ENCODE peak calls at places on chromosomes 5 and 9, in four cellular contexts. A is IMR-90, R is H1, P is mesendoderm. F is an unnamed sample.

GRCh38 chr5:154190652-154191304 is at the start of gene GALNT10:
- DNase-seq in P (peak; percentile 71), R (no peak), A (peak; percentile 66), F (peak; percentile 61)

GRCh38 chr9:6106576-6107339 is 91.3 kb upstream of the RANBP6 start:
- DNase-seq in P (peak; percentile 78), A (peak; percentile 12), R (peak; percentile 48), F (peak; percentile 57)

GRCh38 chr9:133914483-133915342 is 77.4 kb downstream of the VAV2 start:
- DNase-seq in P (peak; percentile 78), A (no peak), R (no peak), F (peak; percentile 58)

GRCh38 chr5:83721878-83722779 is 1.5 kb upstream of the HAPLN1 start:
- DNase-seq in R (peak; percentile 85), A (peak; percentile 63), P (peak; percentile 93), F (peak; percentile 86)

GRCh38 chr9:114745108-114745848 is 60.6 kb downstream of the TNFSF15 start:
- DNase-seq in P (no peak), R (no peak), A (no peak), F (no peak)

GRCh38 chr9:96176901-96177718 is 124.9 kb downstream of the HSD17B3 start:
- DNase-seq in P (peak; percentile 46), A (no peak), R (no peak), F (peak; percentile 56)

GRCh38 chr9:128552744-128553221 is 396 bp downstream of the SPTAN1 start:
- DNase-seq in A (no peak), R (peak; percentile 68), P (peak; percentile 65), F (peak; percentile 56)

GRCh38 chr9:77544491-77545000 is 103.6 kb downstream of the GNA14 start:
- DNase-seq in R (no peak), A (no peak), P (no peak), F (no peak)

GRCh38 chr9:89815061-89815902 is 210.5 kb downstream of the GADD45G start:
- DNase-seq in P (no peak), R (no peak), A (no peak), F (no peak)

GRCh38 chr9:124000784-124001444 is 10.7 kb upstream of the LHX2 start:
- DNase-seq in P (no peak), R (no peak), A (no peak), F (no peak)

GRCh38 chr5:32201140-32201539 is 27.0 kb upstream of the GOLPH3 start:
- DNase-seq in R (no peak), A (peak; percentile 46), P (no peak), F (no peak)

GRCh38 chr5:151937851-151938250 is 13.2 kb upstream of the GLRA1 start:
- DNase-seq in A (no peak), P (no peak), R (no peak), F (no peak)

GRCh38 chr5:141476132-141476909 is 555 bp downstream of the PCDHGC3 start:
- DNase-seq in R (peak; percentile 75), P (peak; percentile 56), A (peak; percentile 85), F (peak; percentile 59)

GRCh38 chr9:90964101-90965020 is 162.7 kb downstream of the SYK start:
- DNase-seq in R (peak; percentile 48), A (no peak), P (peak; percentile 56), F (peak; percentile 49)

GRCh38 chr5:138709216-138709615 is 44.0 kb upstream of the CTNNA1 start:
- DNase-seq in P (no peak), A (no peak), R (no peak), F (no peak)

GRCh38 chr5:146441896-146442295 is 5.2 kb upstream of the TCERG1 start:
- DNase-seq in P (no peak), A (peak; percentile 36), R (no peak), F (no peak)

GRCh38 chr5:36790847-36791246 is 85.7 kb upstream of the NIPBL start:
- DNase-seq in A (peak; percentile 7), P (no peak), R (no peak), F (no peak)

GRCh38 chr9:82797539-82797938 is 265.4 kb downstream of the RASEF start:
- DNase-seq in P (no peak), A (no peak), R (no peak), F (no peak)

GRCh38 chr5:76615759-76616158 is 7.4 kb downstream of the F2RL2 start:
- DNase-seq in P (no peak), A (peak; percentile 68), R (no peak), F (no peak)

GRCh38 chr5:4879693-4880303 is 260.3 kb upstream of the ADAMTS16 start:
- DNase-seq in A (peak; percentile 47), P (peak; percentile 80), R (peak; percentile 97), F (peak; percentile 81)

GRCh38 chr9:118529210-118529609 is 825.0 kb downstream of the TLR4 start:
- DNase-seq in A (no peak), P (peak; percentile 8), R (no peak), F (no peak)

GRCh38 chr5:177426566-177427210 is at the start of gene GRK6:
- DNase-seq in R (no peak), P (peak; percentile 42), A (no peak), F (no peak)

GRCh38 chr9:112037281-112038016 is 137.6 kb downstream of the SUSD1 start:
- DNase-seq in P (no peak), A (peak; percentile 94), R (no peak), F (no peak)

GRCh38 chr5:36607838-36608783 is 1.7 kb downstream of the SLC1A3 start:
- DNase-seq in R (no peak), A (no peak), P (no peak), F (no peak)

GRCh38 chr5:14189680-14190079 is 46.5 kb downstream of the TRIO start:
- DNase-seq in P (no peak), A (no peak), R (no peak), F (no peak)

GRCh38 chr5:81789033-81789432 is 38.1 kb upstream of the SSBP2 start:
- DNase-seq in A (peak; percentile 73), R (no peak), P (peak; percentile 26), F (no peak)

GRCh38 chr5:59260973-59261372 is 632.6 kb downstream of the PDE4D start:
- DNase-seq in P (no peak), R (no peak), A (no peak), F (no peak)

GRCh38 chr5:139662617-139663016 is 14.5 kb downstream of the CXXC5 start:
- DNase-seq in A (no peak), P (no peak), R (no peak), F (no peak)

GRCh38 chr5:78000191-78000590 is 224.1 kb upstream of the TBCA start:
- DNase-seq in P (no peak), R (no peak), A (no peak), F (no peak)

GRCh38 chr9:115939065-115939765 is 214.4 kb upstream of the PAPPA start:
- DNase-seq in A (peak; percentile 87), P (no peak), R (no peak), F (no peak)

GRCh38 chr9:98455957-98456621 is 200.6 kb upstream of the TBC1D2 start:
- DNase-seq in A (peak; percentile 74), R (no peak), P (no peak), F (no peak)

GRCh38 chr5:104199771-104200170 is 637.2 kb upstream of the NUDT12 start:
- DNase-seq in A (no peak), P (no peak), R (no peak), F (no peak)

GRCh38 chr9:114690308-114690707 is 8.3 kb upstream of the TEX48 start:
- DNase-seq in A (no peak), P (no peak), R (no peak), F (no peak)

GRCh38 chr5:132272341-132273210 is 15.1 kb downstream of the PDLIM4 start:
- DNase-seq in P (peak; percentile 85), R (peak; percentile 97), A (peak; percentile 39), F (peak; percentile 83)

GRCh38 chr5:39443911-39444310 is 19.1 kb upstream of the DAB2 start:
- DNase-seq in A (no peak), R (no peak), P (no peak), F (no peak)

GRCh38 chr5:149062371-149063016 is 368 bp downstream of the SH3TC2 start:
- DNase-seq in R (no peak), A (peak; percentile 88), P (peak; percentile 80), F (no peak)

GRCh38 chr9:98062161-98062560 is 5.6 kb downstream of the NANS start:
- DNase-seq in A (no peak), P (no peak), R (no peak), F (no peak)

GRCh38 chr5:158977642-158978041 is 122.1 kb downstream of the EBF1 start:
- DNase-seq in P (no peak), A (no peak), R (no peak), F (no peak)

GRCh38 chr5:42547894-42548293 is 124.7 kb downstream of the GHR start:
- DNase-seq in R (no peak), A (no peak), P (no peak), F (no peak)

GRCh38 chr5:72692273-72692672 is 124.2 kb upstream of the TNPO1 start:
- DNase-seq in P (peak; percentile 6), R (no peak), A (peak; percentile 30), F (no peak)
- H4K5ac ChIP-seq in P (no peak overlapping the region), R (no peak overlapping the region), A (no peak overlapping the region), F (no peak overlapping the region)

GRCh38 chr5:103075442-103075841 is 44.5 kb downstream of the GIN1 start:
- DNase-seq in P (no peak), A (no peak), R (no peak), F (no peak)

DNA sequence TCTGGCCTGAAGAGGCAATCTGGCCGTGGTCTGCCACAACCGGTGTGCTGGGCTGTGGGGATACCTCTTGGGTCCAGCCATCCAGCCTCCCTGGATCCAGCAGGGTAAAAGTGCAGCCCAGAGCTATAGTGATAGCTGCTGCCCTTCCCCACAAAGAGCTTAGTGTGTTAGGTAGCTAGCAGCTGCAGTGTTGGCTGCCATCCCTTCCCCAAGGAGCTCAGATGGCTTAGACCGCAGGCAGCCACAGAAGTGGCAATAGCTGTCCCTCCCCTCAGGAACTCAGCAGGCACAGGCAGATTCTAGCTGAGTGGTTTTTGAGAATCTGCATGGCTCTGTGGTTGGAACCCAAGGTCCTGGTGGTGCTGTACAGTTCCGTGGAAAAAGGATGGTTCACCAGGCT is 40.1 kb downstream of the GIN1 start:
- DNase-seq in P (no peak), R (no peak), A (no peak), F (no peak)
- H4K5ac ChIP-seq in P (no peak overlapping the region), R (no peak overlapping the region), A (no peak overlapping the region), F (no peak overlapping the region)

DNA sequence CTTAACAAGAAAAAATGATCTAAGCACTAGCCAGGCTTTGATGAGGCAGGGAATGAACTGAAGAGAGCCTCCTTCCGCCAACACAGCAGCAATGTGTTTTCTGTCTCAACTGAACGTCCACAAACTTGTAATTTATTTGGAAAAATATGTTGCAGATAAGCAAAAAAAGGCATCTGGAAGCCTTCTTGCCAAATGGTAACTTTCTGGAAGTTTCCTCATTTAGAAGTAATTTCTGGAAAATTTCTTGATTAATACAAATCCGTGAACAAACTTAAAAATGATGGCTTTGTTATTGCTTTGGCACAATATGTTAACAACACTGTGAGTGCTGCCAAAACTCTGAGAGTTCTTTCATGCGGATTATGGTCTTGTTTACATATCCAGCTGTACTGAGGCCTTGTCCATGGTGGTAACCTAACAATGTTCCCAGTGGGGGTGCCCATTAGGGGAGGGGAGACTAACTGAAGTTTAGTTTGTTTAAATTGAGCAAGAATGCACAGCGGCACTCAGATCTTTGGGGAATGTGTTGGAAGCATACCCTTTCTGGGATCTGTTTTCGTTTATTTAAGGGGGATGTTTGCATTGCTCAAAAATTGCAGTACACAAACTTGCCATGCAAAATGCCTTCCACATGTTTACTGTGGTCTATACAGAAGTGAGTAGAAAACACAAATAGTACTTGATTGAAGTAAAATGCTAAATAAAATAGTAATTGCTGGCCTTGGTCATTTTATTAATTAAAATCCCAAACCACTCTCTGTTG is 334.7 kb downstream of the NR2F1-AS1 start:
- DNase-seq in A (peak; percentile 47), P (peak; percentile 62), R (no peak), F (no peak)
- H4K5ac ChIP-seq in A (no peak overlapping the region), P (no peak overlapping the region), R (no peak overlapping the region), F (no peak overlapping the region)

GRCh38 chr9:4207881-4208615 is 91.8 kb downstream of the GLIS3 start:
- DNase-seq in A (peak; percentile 61), P (no peak), R (no peak), F (no peak)
- H4K5ac ChIP-seq in A (peak overlapping the region; percentile 18), P (no peak overlapping the region), R (no peak overlapping the region), F (no peak overlapping the region)